ENCODE peak calls at places on chromosomes 5 and 9, in five cellular contexts. R, G, J, Z and I are unnamed samples.

GRCh38 chr5:154642499-154643245 is 112.5 kb upstream of the LARP1 start:
- DNase-seq in R (no peak), G (no peak), J (no peak), Z (no peak), I (no peak)

GRCh38 chr5:150565868-150566267 is 57.9 kb downstream of the NDST1 start:
- DNase-seq in R (no peak), G (no peak), J (no peak), Z (no peak), I (no peak)

GRCh38 chr5:173498286-173498685 is 118.2 kb downstream of the BOD1 start:
- DNase-seq in R (peak; percentile 93), G (no peak), J (no peak), Z (no peak), I (no peak)

GRCh38 chr5:142356318-142356715 is 31.5 kb upstream of the SPRY4 start:
- DNase-seq in R (peak; percentile 58), G (no peak), J (peak; percentile 34), Z (no peak), I (no peak)

GRCh38 chr5:181223729-181224389 is 778 bp downstream of the TRIM41 start:
- DNase-seq in R (peak; percentile 32), G (no peak), J (no peak), Z (no peak), I (no peak)

GRCh38 chr9:91359083-91359482 is 2.6 kb downstream of the AUH start:
- DNase-seq in R (no peak), G (no peak), J (peak; percentile 3), Z (no peak), I (no peak)

GRCh38 chr5:106877881-106878280 is 792.9 kb downstream of the EFNA5 start:
- DNase-seq in R (no peak), G (no peak), J (no peak), Z (no peak), I (no peak)

GRCh38 chr5:173612948-173613347 is 3.5 kb downstream of the BOD1 start:
- DNase-seq in R (no peak), G (no peak), J (no peak), Z (no peak), I (no peak)

GRCh38 chr9:137194388-137194787 is 5.9 kb downstream of the SSNA1 start:
- DNase-seq in R (no peak), G (no peak), J (no peak), Z (no peak), I (no peak)

GRCh38 chr5:149372041-149372805 is 6.9 kb downstream of the IL17B start:
- DNase-seq in R (no peak), G (no peak), J (no peak), Z (no peak), I (no peak)

GRCh38 chr5:169592937-169593650 is 9.5 kb downstream of the SPDL1 start:
- DNase-seq in R (peak; percentile 60), G (no peak), J (no peak), Z (no peak), I (no peak)

GRCh38 chr5:1008451-1009358 is at the start of gene NKD2:
- DNase-seq in R (no peak), G (peak; percentile 64), J (no peak), Z (peak; percentile 76), I (no peak)

GRCh38 chr5:41649659-41650058 is 139.3 kb upstream of the PLCXD3 start:
- DNase-seq in R (peak; percentile 93), G (no peak), J (no peak), Z (no peak), I (no peak)

GRCh38 chr9:129964901-129965734 is 77.9 kb downstream of the FNBP1 start:
- DNase-seq in R (peak; percentile 91), G (no peak), J (no peak), Z (no peak), I (no peak)

GRCh38 chr9:132769895-132770774 is 99.9 kb downstream of the GTF3C4 start:
- DNase-seq in R (peak; percentile 36), G (peak; percentile 70), J (no peak), Z (peak; percentile 76), I (peak; percentile 39)

GRCh38 chr5:61304611-61305369 is 27.3 kb upstream of the ZSWIM6 start:
- DNase-seq in R (peak; percentile 92), G (no peak), J (no peak), Z (no peak), I (no peak)

GRCh38 chr5:177446184-177447065 is at the start of gene PRR7:
- DNase-seq in R (peak; percentile 62), G (peak; percentile 81), J (peak; percentile 70), Z (peak; percentile 91), I (peak; percentile 66)

GRCh38 chr9:134403682-134404301 is 77.5 kb downstream of the RXRA start:
- DNase-seq in R (peak; percentile 95), G (peak; percentile 29), J (peak; percentile 86), Z (peak; percentile 59), I (no peak)

GRCh38 chr9:85451680-85452079 is 290.1 kb downstream of the AGTPBP1 start:
- DNase-seq in R (no peak), G (no peak), J (no peak), Z (no peak), I (no peak)

GRCh38 chr5:122156724-122157325 is 27.5 kb downstream of the ZNF474 start:
- DNase-seq in R (peak; percentile 39), G (no peak), J (peak; percentile 18), Z (no peak), I (no peak)

GRCh38 chr9:136545966-136546696 is at the start of gene NOTCH1:
- DNase-seq in R (peak; percentile 83), G (peak; percentile 88), J (peak; percentile 59), Z (peak; percentile 91), I (peak; percentile 81)

GRCh38 chr9:112894699-112895098 is 4.0 kb upstream of the SLC46A2 start:
- DNase-seq in R (no peak), G (no peak), J (no peak), Z (no peak), I (no peak)

GRCh38 chr5:180161420-180162303 is 47.3 kb downstream of the RASGEF1C start:
- DNase-seq in R (no peak), G (no peak), J (peak; percentile 77), Z (no peak), I (no peak)

GRCh38 chr5:134128648-134128995 is 14.1 kb downstream of the TCF7 start:
- DNase-seq in R (no peak), G (no peak), J (no peak), Z (no peak), I (no peak)

GRCh38 chr9:120514599-120514854 is 65.4 kb downstream of the CDK5RAP2 start:
- DNase-seq in R (no peak), G (no peak), J (no peak), Z (no peak), I (no peak)

GRCh38 chr9:112048924-112049785 is 125.9 kb downstream of the SUSD1 start:
- DNase-seq in R (peak; percentile 91), G (no peak), J (no peak), Z (no peak), I (no peak)

GRCh38 chr5:107241841-107242240 is 428.9 kb downstream of the EFNA5 start:
- DNase-seq in R (no peak), G (no peak), J (no peak), Z (no peak), I (no peak)

GRCh38 chr5:108521841-108522506 is 140.1 kb upstream of the FBXL17 start:
- DNase-seq in R (peak; percentile 25), G (no peak), J (peak; percentile 16), Z (peak; percentile 34), I (no peak)

GRCh38 chr9:126295516-126295915 is 31.1 kb upstream of the MVB12B start:
- DNase-seq in R (no peak), G (no peak), J (peak; percentile 8), Z (no peak), I (no peak)

GRCh38 chr9:121599186-121599871 is 52.1 kb upstream of the DAB2IP start:
- DNase-seq in R (peak; percentile 16), G (no peak), J (peak; percentile 79), Z (no peak), I (no peak)

GRCh38 chr5:130773813-130774212 is 391.2 kb downstream of the HINT1 start:
- DNase-seq in R (no peak), G (no peak), J (no peak), Z (no peak), I (no peak)

GRCh38 chr5:27854243-27854852 is 816.0 kb upstream of the CDH9 start:
- DNase-seq in R (peak; percentile 28), G (no peak), J (no peak), Z (no peak), I (no peak)